ENCODE peak calls at places on chromosomes 4 and X, in ten cellular contexts. N is activated CD4-positive, alpha-beta T cell treated with anti-CD3 and anti-CD28 coated beads, Interleukin-2, amount 10 ng/mL, durations not matched to agents 24 days and 14 days; J is AG09319; C is colonic mucosa; E is NCI-H69; K is GM13977; A is activated T-helper 2 cell treated with anti-CD3 and anti-CD28 coated beads, Interferon-gamma antibody, Interleukin-2, Interleukin-4, amounts not matched to agents 10 μg/mL and 5 μg/mL and 100 μg/mL, durations not matched to agents 14 hours and 24 hours and 36 hours; B is activated effector memory CD4-positive, alpha-beta T cell treated with Interleukin-2 at 50 U/mL for 16 hours; P is Daoy; D is AG09309. I is an unnamed sample.

GRCh38 chr4:87035881-87036509 is 101.2 kb downstream of the AFF1 start:
- DNase-seq in D (no peak), P (no peak), K (no peak), N (no peak), J (no peak), A (no peak), E (peak), C (no peak), B (no peak), I (no peak)

GRCh38 chrX:110795645-110796510 is at the start of gene CHRDL1:
- DNase-seq in E (peak), A (no peak), D (no peak), N (no peak), J (no peak), K (no peak), C (peak), B (no peak), P (peak), I (no peak)

GRCh38 chr4:19831644-19832285 is 419.9 kb upstream of the SLIT2 start:
- DNase-seq in E (no peak), B (no peak), K (no peak), J (no peak), C (no peak), A (no peak), D (no peak), N (no peak), P (no peak), I (peak)

GRCh38 chrX:68997911-68998310 is 167.3 kb downstream of the PJA1 start:
- DNase-seq in C (peak), J (peak), D (no peak), P (no peak), B (no peak), K (no peak), E (no peak), A (no peak), N (no peak), I (peak)

GRCh38 chr4:11469900-11470708 is 41.4 kb upstream of the HS3ST1 start:
- DNase-seq in P (no peak), B (no peak), A (no peak), K (peak), N (peak), J (no peak), C (no peak), D (no peak), E (peak), I (no peak)

GRCh38 chr4:3262208-3263052 is 13.5 kb downstream of the MSANTD1 start:
- DNase-seq in N (no peak), B (no peak), D (no peak), K (no peak), J (no peak), C (peak), A (no peak), E (no peak), P (no peak), I (no peak)

GRCh38 chrX:3175659-3176438 is 134.6 kb downstream of the ARSF start:
- DNase-seq in C (no peak), J (no peak), D (no peak), N (no peak), B (no peak), K (no peak), A (no peak), E (no peak), P (no peak), I (no peak)

GRCh38 chr4:17356926-17357325 is 155.0 kb downstream of the QDPR start:
- DNase-seq in P (no peak), B (no peak), N (no peak), D (no peak), E (no peak), C (no peak), K (no peak), A (no peak), J (no peak), I (no peak)

GRCh38 chr4:20019310-20020015 is 232.2 kb upstream of the SLIT2 start:
- DNase-seq in N (no peak), P (peak), A (no peak), C (no peak), B (no peak), E (no peak), D (no peak), J (no peak), K (no peak), I (no peak)

GRCh38 chr4:149523039-149523438 is 292.6 kb downstream of the IQCM start:
- DNase-seq in A (no peak), P (no peak), C (no peak), E (no peak), J (no peak), K (no peak), D (no peak), N (no peak), B (no peak), I (no peak)

GRCh38 chr4:39922389-39922788 is 55.3 kb downstream of the PDS5A start:
- DNase-seq in C (no peak), E (no peak), N (no peak), P (no peak), A (no peak), B (no peak), J (no peak), D (no peak), K (no peak), I (no peak)

GRCh38 chrX:47936224-47936939 is 67.4 kb downstream of the ZNF182 start:
- DNase-seq in K (peak), C (no peak), B (no peak), N (peak), J (no peak), D (no peak), E (peak), P (no peak), A (no peak), I (no peak)

GRCh38 chr4:54719378-54719777 is 61.6 kb downstream of the KIT start:
- DNase-seq in D (no peak), C (no peak), E (no peak), A (no peak), K (no peak), N (no peak), B (no peak), P (no peak), J (no peak), I (no peak)

GRCh38 chr4:6125103-6125651 is 75.2 kb downstream of the JAKMIP1 start:
- DNase-seq in C (no peak), K (no peak), A (no peak), D (no peak), N (no peak), P (no peak), B (no peak), E (no peak), J (no peak), I (no peak)

GRCh38 chr4:52850406-52851119 is 11.6 kb upstream of the RASL11B start:
- DNase-seq in E (no peak), N (no peak), D (no peak), K (no peak), P (no peak), A (no peak), J (no peak), C (no peak), B (no peak), I (no peak)

GRCh38 chr4:182918791-182919302 is 1.7 kb upstream of the DCTD start:
- DNase-seq in K (no peak), A (no peak), P (no peak), D (no peak), E (no peak), C (no peak), B (no peak), J (no peak), N (peak), I (no peak)

GRCh38 chr4:2487632-2488031 is 18.7 kb downstream of the RNF4 start:
- DNase-seq in D (no peak), N (no peak), P (no peak), A (no peak), K (peak), C (no peak), J (no peak), E (no peak), B (no peak), I (no peak)

GRCh38 chr4:121728066-121728465 is 31.3 kb upstream of the ANXA5 start:
- DNase-seq in B (no peak), K (no peak), N (peak), J (peak), E (no peak), P (peak), D (peak), C (no peak), A (no peak), I (peak)

GRCh38 chrX:134202561-134202960 is 34.4 kb upstream of the CCDC160 start:
- DNase-seq in A (no peak), K (no peak), N (no peak), B (no peak), J (no peak), E (no peak), D (no peak), C (no peak), P (no peak), I (no peak)

GRCh38 chr4:57190651-57191481 is 80.7 kb upstream of the IGFBP7 start:
- DNase-seq in J (no peak), B (no peak), E (peak), A (no peak), C (peak), N (peak), P (peak), D (no peak), K (peak), I (no peak)

GRCh38 chr4:151600432-151600831 is 160.4 kb downstream of the GATB start:
- DNase-seq in B (no peak), J (no peak), K (no peak), C (no peak), P (no peak), N (no peak), E (no peak), A (no peak), D (no peak), I (no peak)

GRCh38 chr4:19735012-19735411 is 516.7 kb upstream of the SLIT2 start:
- DNase-seq in K (no peak), B (no peak), C (no peak), E (no peak), D (no peak), N (no peak), P (no peak), J (no peak), A (no peak), I (peak)

GRCh38 chr4:42501624-42502401 is 104.5 kb downstream of the SHISA3 start:
- DNase-seq in C (no peak), B (no peak), E (peak), J (no peak), P (peak), A (no peak), N (no peak), K (no peak), D (no peak), I (no peak)

GRCh38 chrX:153494541-153495361 is at the start of gene BGN:
- DNase-seq in C (no peak), N (no peak), P (peak), K (no peak), E (peak), J (no peak), D (no peak), A (no peak), B (no peak), I (no peak)

GRCh38 chr4:153207561-153207960 is 3.3 kb downstream of the TRIM2 start:
- DNase-seq in E (no peak), K (no peak), A (no peak), J (no peak), N (no peak), B (no peak), D (no peak), P (no peak), C (peak), I (no peak)

GRCh38 chr4:45971108-45971507 is 152.7 kb downstream of the GABRG1 start:
- DNase-seq in K (no peak), N (no peak), J (no peak), B (no peak), A (no peak), D (no peak), P (no peak), C (no peak), E (no peak), I (no peak)

GRCh38 chr4:134328741-134329140 is 127.2 kb upstream of the PABPC4L start:
- DNase-seq in P (peak), N (no peak), K (no peak), C (no peak), J (no peak), B (no peak), E (no peak), A (no peak), D (no peak), I (no peak)

GRCh38 chr4:16204505-16204904 is 21.8 kb downstream of the TAPT1 start:
- DNase-seq in N (no peak), K (no peak), A (no peak), P (no peak), D (no peak), C (no peak), E (no peak), B (no peak), J (no peak), I (no peak)

GRCh38 chr4:77126844-77127614 is 30.0 kb upstream of the CCNG2 start:
- DNase-seq in B (no peak), K (peak), J (no peak), D (no peak), C (no peak), P (no peak), N (no peak), A (no peak), E (no peak), I (no peak)

GRCh38 chr4:101885574-101885973 is 95.0 kb downstream of the BANK1 start:
- DNase-seq in C (no peak), K (no peak), D (no peak), A (no peak), B (no peak), J (no peak), E (peak), P (no peak), N (no peak), I (no peak)

GRCh38 chr4:136992032-136992431 is 540.3 kb downstream of the PCDH18 start:
- DNase-seq in J (no peak), K (no peak), E (peak), A (no peak), N (no peak), D (no peak), P (no peak), B (no peak), C (no peak), I (no peak)

GRCh38 chrX:125090046-125090445 is 229.6 kb upstream of the TEX13C start:
- DNase-seq in C (no peak), N (no peak), A (no peak), D (no peak), K (no peak), B (no peak), P (peak), J (no peak), E (peak), I (no peak)

GRCh38 chr4:73751830-73752229 is 11.5 kb downstream of the CXCL8 start:
- DNase-seq in B (no peak), K (no peak), D (no peak), J (no peak), N (no peak), E (no peak), C (no peak), P (no peak), A (no peak), I (no peak)

GRCh38 chrX:154738013-154738738 is 12.7 kb downstream of the GAB3 start:
- DNase-seq in K (no peak), D (no peak), C (no peak), J (no peak), N (peak), E (peak), B (no peak), P (peak), A (no peak), I (no peak)

GRCh38 chrX:100695302-100695701 is 36.6 kb downstream of the SYTL4 start:
- DNase-seq in N (no peak), D (no peak), E (peak), J (no peak), B (no peak), K (no peak), P (no peak), A (no peak), C (no peak), I (no peak)

GRCh38 chrX:31661280-31661679 is 589.4 kb upstream of the FTHL17 start:
- DNase-seq in P (no peak), E (no peak), B (no peak), D (no peak), A (no peak), N (no peak), K (no peak), C (no peak), J (no peak), I (no peak)

GRCh38 chr4:78057600-78058560 is 757 bp downstream of the FRAS1 start:
- DNase-seq in N (peak), E (peak), P (peak), K (peak), B (no peak), A (peak), D (no peak), C (peak), J (no peak), I (no peak)

I was measured in stromal cell of bone marrow.